ENCODE peak calls at places on chromosome X, in nine cellular contexts. A is tibial artery; U is fibroblast of the aortic adventitia; S is activated CD8-positive, alpha-beta memory T cell treated with anti-CD3 and anti-CD28 coated beads for 24 hours; M is CD8-positive, alpha-beta T cell; H is frontal cortex; E is stimulated activated CD8-positive, alpha-beta memory T cell treated with anti-CD3 and anti-CD28 coated beads, Interleukin-2, amount 100 ng/mL, for 1 hour; P is AG10803; F is GM23248. K is an unnamed sample.

GRCh38 chrX:1778817-1779216 is 164.0 kb downstream of the ASMT start:
- DNase-seq in A (no peak), U (no peak), S (no peak), M (no peak), H (no peak), E (no peak), P (no peak), F (no peak), K (no peak)

GRCh38 chrX:155966876-155967275 is 30.6 kb upstream of the IL9R start:
- DNase-seq in A (no peak), U (no peak), S (no peak), M (peak), H (no peak), E (peak), P (no peak), F (peak), K (no peak)

GRCh38 chrX:16472345-16472744 is 177.6 kb upstream of the S100G start:
- DNase-seq in A (no peak), U (no peak), S (no peak), M (no peak), H (no peak), E (no peak), P (no peak), F (no peak), K (peak)

GRCh38 chrX:51158261-51158660 is 174.4 kb upstream of the NUDT10 start:
- DNase-seq in A (no peak), U (no peak), S (no peak), M (no peak), H (no peak), E (no peak), P (no peak), F (no peak), K (no peak)

GRCh38 chrX:34559325-34559724 is 97.8 kb downstream of the TMEM47 start:
- DNase-seq in A (no peak), U (peak), S (no peak), M (no peak), H (no peak), E (no peak), P (peak), F (no peak), K (no peak)

GRCh38 chrX:63012574-63012973 is 338.6 kb downstream of the SPIN4 start:
- DNase-seq in A (no peak), U (no peak), S (no peak), M (no peak), H (no peak), E (no peak), P (no peak), F (peak), K (no peak)

GRCh38 chrX:24646745-24647182 is 383 bp downstream of the PCYT1B start:
- DNase-seq in A (no peak), U (peak), S (no peak), M (no peak), H (no peak), E (no peak), P (no peak), F (peak), K (peak)

GRCh38 chrX:110944323-110944761 is 148.7 kb upstream of the CHRDL1 start:
- DNase-seq in A (peak), U (no peak), S (no peak), M (no peak), H (no peak), E (no peak), P (no peak), F (no peak), K (peak)

GRCh38 chrX:136143714-136144113 is 3.6 kb upstream of the FHL1 start:
- DNase-seq in A (no peak), U (no peak), S (no peak), M (no peak), H (no peak), E (no peak), P (no peak), F (no peak), K (no peak)

GRCh38 chrX:106484233-106484632 is 127.5 kb upstream of the RADX start:
- DNase-seq in A (no peak), U (no peak), S (no peak), M (no peak), H (no peak), E (no peak), P (no peak), F (peak), K (no peak)

GRCh38 chrX:153554519-153555167 is 37.2 kb downstream of the ATP2B3 start:
- DNase-seq in A (peak), U (peak), S (peak), M (peak), H (peak), E (peak), P (peak), F (peak), K (peak)

GRCh38 chrX:21781525-21781924 is 23.6 kb upstream of the SMPX start:
- DNase-seq in A (no peak), U (no peak), S (no peak), M (no peak), H (no peak), E (no peak), P (no peak), F (no peak), K (no peak)

GRCh38 chrX:46461653-46462191 is 83.5 kb downstream of the ZNF674 start:
- DNase-seq in A (no peak), U (no peak), S (no peak), M (no peak), H (no peak), E (no peak), P (no peak), F (no peak), K (no peak)

GRCh38 chrX:9133426-9133825 is 99.5 kb upstream of the FAM9B start:
- DNase-seq in A (no peak), U (peak), S (no peak), M (no peak), H (no peak), E (no peak), P (peak), F (peak), K (no peak)

GRCh38 chrX:134599173-134599914 is 58.9 kb downstream of the PLAC1 start:
- DNase-seq in A (peak), U (peak), S (no peak), M (no peak), H (no peak), E (no peak), P (peak), F (peak), K (no peak)

GRCh38 chrX:12701625-12702024 is 89.6 kb upstream of the PRPS2 start:
- DNase-seq in A (no peak), U (peak), S (no peak), M (no peak), H (no peak), E (no peak), P (peak), F (peak), K (peak)

GRCh38 chrX:34426334-34426733 is 230.8 kb downstream of the TMEM47 start:
- DNase-seq in A (no peak), U (peak), S (no peak), M (no peak), H (no peak), E (no peak), P (no peak), F (no peak), K (no peak)

GRCh38 chrX:47217121-47217851 is 1.2 kb upstream of the CDK16 start:
- DNase-seq in A (peak), U (peak), S (no peak), M (no peak), H (no peak), E (no peak), P (peak), F (peak), K (peak)

GRCh38 chrX:48676893-48677270 is 6.7 kb upstream of the WAS start:
- DNase-seq in A (no peak), U (no peak), S (no peak), M (no peak), H (no peak), E (no peak), P (no peak), F (peak), K (no peak)

GRCh38 chrX:149909324-149910177 is 19.8 kb upstream of the HSFX4 start:
- DNase-seq in A (no peak), U (no peak), S (no peak), M (no peak), H (no peak), E (no peak), P (no peak), F (no peak), K (no peak)

GRCh38 chrX:41889317-41890025 is 33.9 kb downstream of the CASK start:
- DNase-seq in A (no peak), U (peak), S (no peak), M (no peak), H (no peak), E (no peak), P (peak), F (peak), K (no peak)

GRCh38 chrX:37383313-37383712 is 34.1 kb downstream of the PRRG1 start:
- DNase-seq in A (no peak), U (no peak), S (no peak), M (no peak), H (no peak), E (no peak), P (no peak), F (no peak), K (no peak)

GRCh38 chrX:155544886-155545285 is 67.9 kb downstream of the TMLHE start:
- DNase-seq in A (no peak), U (peak), S (no peak), M (no peak), H (no peak), E (no peak), P (peak), F (no peak), K (no peak)

GRCh38 chrX:118000518-118000917 is 116.1 kb downstream of the KLHL13 start:
- DNase-seq in A (no peak), U (no peak), S (no peak), M (no peak), H (no peak), E (no peak), P (no peak), F (no peak), K (no peak)

GRCh38 chrX:18613930-18614639 is 57.8 kb downstream of the RS1 start:
- DNase-seq in A (no peak), U (no peak), S (no peak), M (no peak), H (no peak), E (no peak), P (no peak), F (no peak), K (no peak)

GRCh38 chrX:65644621-65645287 is 22.7 kb upstream of the MSN start:
- DNase-seq in A (peak), U (peak), S (no peak), M (no peak), H (no peak), E (no peak), P (peak), F (peak), K (no peak)

GRCh38 chrX:103845165-103845653 is 13.2 kb upstream of the RAB9B start:
- DNase-seq in A (peak), U (peak), S (peak), M (peak), H (no peak), E (peak), P (peak), F (peak), K (peak)

GRCh38 chrX:79645749-79646148 is 278.6 kb upstream of the ITM2A start:
- DNase-seq in A (no peak), U (no peak), S (no peak), M (no peak), H (no peak), E (no peak), P (no peak), F (no peak), K (no peak)

K was measured in NCI-H1105 treated with DMSO at 0.1 percent for 48 hours.